ENCODE peak calls at places on chromosomes 13 and 19, in eight cellular contexts. M, D, B, V, W, A, G and O are unnamed samples.

GRCh38 chr13:30978981-30979956 is 46.8 kb downstream of the TEX26 start:
- DNase-seq in D (no peak), V (no peak), M (peak), W (no peak), B (peak), G (peak), A (no peak), O (peak)

GRCh38 chr13:114142640-114143490 is 10.4 kb upstream of the RASA3 start:
- DNase-seq in M (peak), V (no peak), A (no peak), G (no peak), D (no peak), W (peak), B (peak), O (no peak)

GRCh38 chr19:13089139-13089856 is 13.4 kb downstream of the LYL1 start:
- DNase-seq in B (no peak), A (no peak), M (no peak), G (peak), W (no peak), V (no peak), D (no peak), O (peak)

GRCh38 chr19:46351241-46352041 is 4.6 kb downstream of the PPP5C start:
- DNase-seq in M (no peak), G (peak), W (peak), V (no peak), D (no peak), B (peak), A (peak), O (no peak)

GRCh38 chr13:101452519-101453485 is at the start of gene ITGBL1:
- DNase-seq in B (no peak), V (no peak), M (no peak), D (no peak), A (peak), W (no peak), G (no peak), O (no peak)

GRCh38 chr13:20492036-20492435 is 33.6 kb downstream of the CRYL1 start:
- DNase-seq in B (no peak), D (no peak), W (no peak), A (no peak), V (no peak), G (no peak), M (no peak), O (no peak)

GRCh38 chr13:98253526-98253925 is 76.5 kb upstream of the RNF113B start:
- DNase-seq in D (no peak), A (peak), B (no peak), W (no peak), G (no peak), M (no peak), V (no peak), O (no peak)

GRCh38 chr19:41416194-41416674 is 10.9 kb downstream of the B3GNT8 start:
- DNase-seq in D (no peak), G (no peak), M (no peak), W (no peak), A (no peak), V (no peak), B (no peak), O (no peak)

GRCh38 chr19:14432817-14433453 is at the start of gene PKN1:
- DNase-seq in W (peak), G (peak), D (peak), M (peak), B (peak), A (peak), V (peak), O (peak)

GRCh38 chr13:39353988-39354387 is 249.0 kb downstream of the LHFPL6 start:
- DNase-seq in D (no peak), W (no peak), A (peak), G (no peak), M (no peak), B (no peak), V (no peak), O (no peak)

GRCh38 chr13:110907951-110908898 is 6.6 kb downstream of the ANKRD10 start:
- DNase-seq in A (peak), M (no peak), V (no peak), W (no peak), D (no peak), B (no peak), G (peak), O (no peak)

GRCh38 chr19:339262-339887 is 5.2 kb downstream of the MIER2 start:
- DNase-seq in B (no peak), M (no peak), W (no peak), A (peak), G (no peak), D (no peak), V (no peak), O (no peak)

GRCh38 chr19:18204394-18205179 is 745 bp upstream of the RAB3A start:
- DNase-seq in G (peak), A (peak), D (peak), V (peak), M (peak), B (peak), W (no peak), O (no peak)

GRCh38 chr19:45952691-45953505 is 20.8 kb downstream of the NOVA2 start:
- DNase-seq in D (peak), G (peak), W (no peak), B (peak), A (peak), M (peak), V (no peak), O (peak)

GRCh38 chr13:71922191-71922590 is 55.2 kb upstream of the DACH1 start:
- DNase-seq in M (no peak), B (no peak), A (no peak), D (no peak), G (no peak), V (no peak), W (no peak), O (no peak)

GRCh38 chr19:14606627-14607026 is 23.7 kb downstream of the CLEC17A start:
- DNase-seq in A (no peak), W (no peak), V (no peak), G (no peak), B (no peak), D (no peak), M (no peak), O (no peak)

GRCh38 chr13:18953139-18953930 is 228.3 kb downstream of the TUBA3C start:
- DNase-seq in V (no peak), G (no peak), A (no peak), W (no peak), D (no peak), B (no peak), M (no peak), O (no peak)

GRCh38 chr19:42531313-42531712 is 3.0 kb upstream of the CEACAM1 start:
- DNase-seq in V (no peak), M (no peak), W (no peak), A (no peak), G (no peak), D (no peak), B (no peak), O (no peak)

GRCh38 chr13:43307921-43308433 is 284.6 kb downstream of the DNAJC15 start:
- DNase-seq in D (peak), W (peak), V (no peak), A (peak), G (no peak), B (no peak), M (no peak), O (no peak)

GRCh38 chr13:26743971-26744370 is 16.6 kb downstream of the GPR12 start:
- DNase-seq in G (peak), D (no peak), B (no peak), A (no peak), M (no peak), W (no peak), V (no peak), O (no peak)

GRCh38 chr19:8631425-8631819 is 989 bp downstream of the NFILZ start:
- DNase-seq in D (no peak), A (no peak), M (no peak), B (no peak), W (peak), V (peak), G (peak), O (no peak)

GRCh38 chr19:47324502-47324901 is 7.5 kb upstream of the C5AR2 start:
- DNase-seq in W (peak), A (no peak), B (no peak), V (peak), D (no peak), G (peak), M (no peak), O (no peak)